ENCODE peak calls at places on chromosomes 11 and 22, in seven cellular contexts. P is kidney, X is adrenal gland, A is K562, E is neural progenitor cell, Z is ovary, R is fibroblast of lung. V is an unnamed sample. For H3K9me3 and H3K36me3, the result is how much of the 10 kb centered on the place peaks cover.

GRCh38 chr11:94519478-94520084 is 7.3 kb downstream of the C11orf97 start:
- DNase-seq in P (no peak), X (peak), A (peak), E (peak), Z (no peak), R (peak), V (no peak)

GRCh38 chr11:9663699-9664275 is at the start of gene SWAP70:
- DNase-seq in P (peak), X (peak), A (peak), E (peak), Z (peak), R (peak), V (peak)

GRCh38 chr11:118128821-118129474 is 23.7 kb downstream of the SCN4B start:
- DNase-seq in P (no peak), X (no peak), A (no peak), E (no peak), Z (no peak), R (no peak), V (no peak)

GRCh38 chr11:88183233-88183632 is 8.0 kb upstream of the RAB38 start:
- DNase-seq in P (no peak), X (no peak), A (no peak), E (no peak), Z (no peak), R (no peak), V (no peak)

GRCh38 chr11:64321026-64321425 is 3.1 kb downstream of the PRDX5 start:
- DNase-seq in P (no peak), X (no peak), A (no peak), E (no peak), Z (no peak), R (no peak), V (no peak)

GRCh38 chr11:132036751-132037466 is 666.5 kb downstream of the NTM start:
- DNase-seq in P (no peak), X (no peak), A (no peak), E (no peak), Z (no peak), R (peak), V (no peak)

GRCh38 chr22:50148991-50149721 is 21.4 kb upstream of the PANX2 start:
- DNase-seq in P (peak), X (peak), A (peak), E (peak), Z (no peak), R (peak), V (peak)

GRCh38 chr11:3853935-3854659 is 1.4 kb upstream of the STIM1 start:
- DNase-seq in P (no peak), X (peak), A (no peak), E (no peak), Z (no peak), R (no peak), V (no peak)

GRCh38 chr11:72741429-72741833 is 10.8 kb downstream of the ARAP1 start:
- DNase-seq in P (peak), X (peak), A (peak), E (peak), Z (no peak), R (peak), V (no peak)

GRCh38 chr11:74162688-74163467 is 7.9 kb downstream of the C2CD3 start:
- DNase-seq in P (no peak), X (no peak), A (no peak), E (no peak), Z (no peak), R (no peak), V (no peak)

GRCh38 chr11:2198621-2199365 is 27.2 kb upstream of the TH start:
- DNase-seq in P (peak), X (no peak), A (no peak), E (no peak), Z (no peak), R (no peak), V (no peak)

GRCh38 chr22:23113067-23113846 is 28.5 kb downstream of the RSPH14 start:
- DNase-seq in P (no peak), X (no peak), A (peak), E (no peak), Z (peak), R (peak), V (peak)

DNA sequence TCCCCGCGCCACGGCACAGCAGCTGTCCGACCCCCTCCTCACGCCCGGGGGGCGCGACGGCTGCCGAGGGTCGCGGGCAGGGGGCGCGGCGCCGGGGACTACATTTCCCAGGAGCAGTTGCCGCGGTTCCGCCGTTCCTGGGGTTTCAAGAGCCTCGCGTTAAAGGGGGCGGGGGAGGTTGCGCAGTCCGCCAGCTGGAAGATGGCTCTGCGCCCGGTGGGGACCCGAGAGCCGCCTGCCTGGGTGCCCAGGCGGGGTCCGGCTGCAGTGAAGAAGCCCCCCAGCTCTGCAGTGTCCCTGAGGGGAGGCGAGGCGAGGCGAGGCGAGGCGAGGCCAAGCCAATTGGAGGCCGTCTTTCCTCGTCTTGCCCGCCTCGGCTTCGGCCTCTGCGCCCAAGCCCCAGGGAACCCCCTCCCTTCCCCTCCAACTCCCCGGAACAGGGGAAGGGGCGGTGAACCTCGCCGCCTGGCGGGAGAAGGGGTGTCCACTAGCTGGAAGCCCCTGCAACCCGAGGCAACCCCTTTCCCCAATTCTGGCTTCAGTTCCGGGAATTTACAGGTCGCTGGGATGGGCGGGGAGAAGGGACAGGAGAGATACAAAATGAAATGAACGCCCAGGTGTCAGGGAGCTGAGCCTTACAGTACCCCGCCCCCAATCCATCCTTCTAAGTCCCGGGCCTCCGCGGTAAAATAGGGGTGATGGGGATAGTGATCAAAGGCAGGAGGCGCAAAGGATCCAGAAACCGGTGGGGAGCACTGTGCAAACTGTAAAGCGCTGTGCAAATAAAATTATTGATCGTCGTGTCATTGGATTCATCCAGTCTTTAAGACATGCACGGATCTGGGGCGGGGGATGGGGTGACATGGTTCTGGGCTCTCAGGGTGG is 5.2 kb upstream of the GCAT start:
- DNase-seq in P (peak), X (peak), A (peak), E (peak), Z (peak), R (peak), V (peak)
- TF ChIP-seq CTCF in P (no peak), X (no peak), A (no peak), E (peak), Z (no peak), R (no peak), V (no peak)

GRCh38 chr11:70751142-70751734 is 352.9 kb downstream of the CTTN start:
- DNase-seq in P (no peak), X (no peak), A (no peak), E (no peak), Z (no peak), R (peak), V (no peak)
- H3K9me3 ChIP-seq in P (under half), X (under half), A (under half), E (under half), Z (under half), R (under half), V (under half)

DNA sequence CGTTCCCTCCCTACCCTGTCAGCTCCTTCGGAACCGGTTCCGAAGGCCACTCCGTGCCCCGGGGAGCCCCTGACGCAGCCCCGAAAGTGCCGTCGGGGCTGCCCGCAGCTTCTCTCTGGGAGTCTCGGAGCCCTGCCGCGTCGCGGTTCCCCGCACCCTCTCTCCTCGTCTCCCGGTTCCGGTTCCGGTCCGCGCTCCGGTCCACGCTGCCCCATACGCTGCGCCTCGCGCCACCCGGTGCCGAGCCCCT is 626 bp downstream of the MTA2 start:
- DNase-seq in P (no peak), X (peak), A (no peak), E (no peak), Z (no peak), R (no peak), V (no peak)
- H3K36me3 ChIP-seq in P (under half), X (under half), A (half or more), E (under half), Z (under half), R (under half), V (under half)

GRCh38 chr22:37564111-37564711 is 3.9 kb downstream of the CDC42EP1 start:
- DNase-seq in P (no peak), X (peak), A (no peak), E (no peak), Z (no peak), R (peak), V (no peak)
- TF ChIP-seq CTCF in P (no peak), X (no peak), A (no peak), E (no peak), Z (no peak), R (peak), V (no peak)

GRCh38 chr11:17375547-17375946 is 12.9 kb downstream of the KCNJ11 start:
- DNase-seq in P (no peak), X (no peak), A (no peak), E (no peak), Z (no peak), R (no peak), V (no peak)

GRCh38 chr11:17379383-17380180 is 8.9 kb downstream of the KCNJ11 start:
- DNase-seq in P (no peak), X (no peak), A (no peak), E (no peak), Z (no peak), R (no peak), V (no peak)

GRCh38 chr11:17378655-17379054 is 9.8 kb downstream of the KCNJ11 start:
- DNase-seq in P (no peak), X (no peak), A (no peak), E (no peak), Z (no peak), R (no peak), V (no peak)

GRCh38 chr11:17381156-17381555 is 7.3 kb downstream of the KCNJ11 start:
- DNase-seq in P (no peak), X (no peak), A (no peak), E (no peak), Z (no peak), R (peak), V (no peak)

DNA sequence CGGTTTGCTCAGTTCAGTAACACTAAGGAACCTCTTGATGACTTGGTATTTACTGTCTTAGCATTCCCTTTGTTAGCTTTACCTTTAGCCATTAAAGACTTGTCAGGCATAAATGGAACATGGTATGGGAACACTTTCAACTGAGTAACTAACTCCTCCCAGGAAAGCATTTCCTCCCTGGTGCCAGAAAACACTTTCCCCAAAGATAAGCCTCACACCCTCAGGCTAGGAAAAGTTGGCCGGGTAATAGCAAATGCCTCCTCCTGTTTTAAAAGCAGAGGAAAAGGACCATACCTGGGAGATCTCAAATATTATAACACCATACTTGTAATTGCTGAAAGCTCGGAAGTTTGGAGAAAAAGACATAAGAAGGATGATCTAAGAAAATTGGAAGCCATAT is 12.0 kb downstream of the KCNJ11 start:
- DNase-seq in P (no peak), X (no peak), A (no peak), E (no peak), Z (no peak), R (no peak), V (no peak)
- H3K9me3 ChIP-seq in P (under half), X (under half), A (under half), E (under half), Z (under half), R (under half), V (under half)

DNA sequence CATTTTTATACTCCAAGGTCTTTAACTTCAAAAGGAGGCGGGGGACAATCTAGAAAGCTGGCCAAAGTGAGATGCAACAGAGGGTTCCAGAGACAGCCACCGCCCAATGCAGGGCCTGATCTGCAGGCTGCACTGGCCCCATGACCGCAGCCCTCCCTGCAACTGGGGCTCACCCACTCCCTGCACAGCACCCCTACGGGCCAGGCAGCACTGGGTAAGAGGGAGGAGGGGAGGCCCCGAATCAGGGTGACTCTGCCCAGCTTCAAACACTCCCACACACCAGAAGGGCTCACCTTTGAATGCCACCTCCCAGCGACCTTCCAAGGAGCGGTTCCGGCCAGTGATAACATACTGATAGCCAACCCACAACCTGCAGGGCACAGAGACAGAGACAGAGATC is 59.3 kb downstream of the DGCR2 start:
- DNase-seq in P (peak), X (no peak), A (no peak), E (no peak), Z (no peak), R (no peak), V (no peak)
- H3K36me3 ChIP-seq in P (half or more), X (under half), A (half or more), E (under half), Z (under half), R (under half), V (under half)

GRCh38 chr11:119481667-119482400 is 58.9 kb upstream of the THY1 start:
- DNase-seq in P (no peak), X (peak), A (no peak), E (no peak), Z (no peak), R (no peak), V (peak)
- TF ChIP-seq CTCF in P (no peak), X (no peak), A (no peak), E (no peak), Z (no peak), R (no peak), V (no peak)

GRCh38 chr22:47275479-47276218 is 513.2 kb downstream of the TBC1D22A start:
- DNase-seq in P (no peak), X (no peak), A (no peak), E (no peak), Z (no peak), R (peak), V (no peak)
- H3K9me3 ChIP-seq in P (under half), X (under half), A (under half), E (under half), Z (under half), R (under half), V (under half)